ENCODE peak calls at places on chromosome 11, in six cellular contexts. N, G, I, Y, T and Q are unnamed samples.

GRCh38 chr11:8956860-8957259 is 7.4 kb downstream of the TMEM9B start:
- DNase-seq in N (no peak), G (no peak), I (no peak), Y (no peak), T (no peak), Q (no peak)

GRCh38 chr11:4886186-4886585 is 4.5 kb downstream of the OR51T1 start:
- DNase-seq in N (no peak), G (no peak), I (no peak), Y (no peak), T (no peak), Q (no peak)

GRCh38 chr11:132549571-132549970 is 982.7 kb downstream of the OPCML start:
- DNase-seq in N (no peak), G (no peak), I (no peak), Y (no peak), T (no peak), Q (no peak)

GRCh38 chr11:64916040-64916847 is 765 bp downstream of the ATG2A start:
- DNase-seq in N (peak), G (no peak), I (peak), Y (no peak), T (peak), Q (peak)

GRCh38 chr11:1196516-1197391 is 26.1 kb upstream of the MUC5B start:
- DNase-seq in N (no peak), G (no peak), I (peak), Y (no peak), T (no peak), Q (no peak)

GRCh38 chr11:82775736-82776346 is 42.2 kb upstream of the FAM181B start:
- DNase-seq in N (no peak), G (no peak), I (peak), Y (peak), T (peak), Q (peak)

GRCh38 chr11:86003654-86004053 is 65.2 kb downstream of the PICALM start:
- DNase-seq in N (no peak), G (no peak), I (no peak), Y (no peak), T (no peak), Q (no peak)

GRCh38 chr11:100546714-100547113 is 140.4 kb upstream of the ARHGAP42 start:
- DNase-seq in N (no peak), G (no peak), I (no peak), Y (no peak), T (no peak), Q (peak)

GRCh38 chr11:105799728-105800462 is 190.0 kb downstream of the GRIA4 start:
- DNase-seq in N (no peak), G (no peak), I (no peak), Y (no peak), T (no peak), Q (no peak)